ENCODE peak calls at places on chromosomes 2 and 18, in six cellular contexts. N, U, L, D, G and T are unnamed samples.

GRCh38 chr2:237904806-237905599 is 45.6 kb downstream of the RAMP1 start:
- DNase-seq in G (peak; percentile 93), L (peak; percentile 24), D (no peak), N (peak; percentile 88), U (no peak), T (no peak)

GRCh38 chr18:50356036-50356945 is 18.6 kb upstream of the SKA1 start:
- DNase-seq in N (no peak), G (no peak), L (no peak), U (no peak), D (peak; percentile 41), T (no peak)

GRCh38 chr2:25804338-25804737 is 73.9 kb downstream of the ASXL2 start:
- DNase-seq in N (no peak), D (no peak), L (no peak), G (no peak), U (no peak), T (no peak)

GRCh38 chr18:13433685-13434084 is 215.1 kb downstream of the LDLRAD4 start:
- DNase-seq in L (no peak), D (no peak), U (no peak), N (no peak), G (no peak), T (no peak)

GRCh38 chr2:101509498-101510274 is 34.8 kb upstream of the RFX8 start:
- DNase-seq in G (no peak), D (no peak), L (no peak), N (no peak), U (no peak), T (peak; percentile 54)

GRCh38 chr2:6580982-6581381 is 284.7 kb downstream of the CMPK2 start:
- DNase-seq in G (no peak), D (no peak), U (no peak), L (no peak), N (no peak), T (no peak)

GRCh38 chr2:95006661-95007060 is 18.8 kb upstream of the MAL start:
- DNase-seq in L (no peak), U (no peak), N (no peak), D (no peak), G (no peak), T (no peak)

GRCh38 chr18:42338683-42339082 is 383.6 kb downstream of the PIK3C3 start:
- DNase-seq in N (no peak), U (peak; percentile 29), G (no peak), L (no peak), D (peak; percentile 52), T (no peak)

GRCh38 chr2:219104107-219105050 is 43.7 kb upstream of the IHH start:
- DNase-seq in U (no peak), G (no peak), D (peak; percentile 89), L (no peak), N (no peak), T (no peak)

GRCh38 chr2:69242651-69243051 is 144.4 kb downstream of the GFPT1 start:
- DNase-seq in L (no peak), D (no peak), G (no peak), U (peak; percentile 70), N (no peak), T (no peak)

GRCh38 chr18:11035814-11036213 is 113.6 kb downstream of the PIEZO2 start:
- DNase-seq in G (no peak), L (no peak), U (no peak), D (no peak), N (no peak), T (no peak)

GRCh38 chr2:186617186-186617585 is 27.3 kb downstream of the ITGAV start:
- DNase-seq in D (no peak), U (no peak), L (no peak), N (no peak), G (no peak), T (no peak)

GRCh38 chr2:158912122-158912521 is 56.3 kb upstream of the TANC1 start:
- DNase-seq in D (no peak), N (no peak), L (no peak), U (no peak), G (no peak), T (no peak)

GRCh38 chr2:17166506-17166905 is 351.7 kb downstream of the RAD51AP2 start:
- DNase-seq in D (no peak), U (peak; percentile 6), N (no peak), L (no peak), G (no peak), T (no peak)

GRCh38 chr18:67599277-67599676 is 82.8 kb upstream of the DSEL start:
- DNase-seq in U (no peak), N (no peak), L (no peak), D (no peak), G (no peak), T (no peak)

GRCh38 chr2:108349571-108349928 is 28.2 kb upstream of the SULT1C4 start:
- DNase-seq in N (no peak), L (no peak), G (no peak), D (no peak), U (no peak), T (no peak)

GRCh38 chr2:130875935-130876334 is 39.2 kb downstream of the ARHGEF4 start:
- DNase-seq in D (no peak), U (no peak), L (no peak), N (no peak), G (peak; percentile 51), T (no peak)

DNA sequence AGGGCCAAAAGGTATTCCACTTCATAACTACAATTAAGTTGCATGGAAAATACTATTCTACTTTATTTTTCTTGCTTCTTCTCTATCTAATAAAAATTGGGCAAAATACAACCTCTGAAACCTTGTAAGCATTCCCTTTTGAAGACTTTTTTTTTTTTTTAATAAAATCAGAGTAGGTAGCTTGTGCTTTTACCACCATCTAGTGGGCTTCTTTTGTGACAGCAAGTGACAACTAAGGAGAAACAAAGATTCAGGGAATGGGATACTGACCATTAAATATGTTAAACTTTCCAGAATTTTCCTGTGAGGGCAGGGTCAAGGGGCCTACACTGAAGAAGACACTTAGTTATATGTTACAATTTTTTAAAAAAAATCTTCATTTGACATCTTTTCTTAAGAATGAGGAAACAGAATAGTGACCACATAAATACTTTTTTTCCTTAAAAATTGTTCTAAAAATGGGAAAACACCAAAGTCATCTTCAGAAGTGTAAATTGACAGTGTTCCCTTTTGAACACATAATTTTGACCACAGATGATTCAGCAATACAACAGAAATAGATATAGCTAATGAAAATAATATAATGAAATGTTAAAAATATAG is 1183.2 kb upstream of the ACVR2A start:
- DNase-seq in G (no peak), D (peak; percentile 76), U (peak; percentile 52), L (no peak), N (no peak), T (no peak)
- TF ChIP-seq CTCF in G (peak; percentile 35), D (peak; percentile 95), U (peak; percentile 84), L (no peak), N (peak; percentile 55), T (peak; percentile 43)

DNA sequence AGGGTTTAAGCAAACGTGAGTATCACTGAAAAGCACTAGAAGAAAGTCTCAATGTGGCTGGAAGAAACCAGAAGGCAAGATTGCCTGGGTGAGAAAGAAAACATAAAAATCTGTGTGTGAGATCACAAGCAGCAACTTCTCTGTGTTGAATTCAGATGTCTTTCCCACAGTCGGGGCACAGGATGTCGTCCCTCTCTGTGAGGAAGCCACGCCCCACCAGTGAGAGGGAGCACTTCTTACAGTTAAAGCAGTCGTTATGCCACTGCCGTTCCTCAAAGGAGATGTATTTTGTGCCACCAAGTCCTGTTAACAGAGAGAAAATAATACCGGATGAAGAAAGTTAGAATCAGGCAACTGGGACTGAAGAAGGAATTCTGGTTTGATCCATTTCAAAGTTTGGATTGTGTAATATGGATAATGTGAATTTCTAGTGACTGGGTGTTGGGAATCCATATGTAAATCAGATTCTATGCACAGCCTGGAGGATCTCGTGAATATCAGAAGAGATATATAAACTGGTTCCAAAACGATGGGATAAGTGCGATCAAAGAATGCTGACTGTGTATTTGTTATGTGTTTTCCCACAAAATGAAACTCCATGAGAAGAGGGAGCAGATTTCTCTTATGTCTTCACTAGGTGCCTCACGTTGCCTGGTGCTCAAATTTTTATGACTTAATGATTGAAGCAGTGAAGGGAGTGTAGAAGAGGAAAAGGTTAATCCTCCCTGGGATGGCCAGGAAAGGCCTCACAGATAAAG is 24.0 kb downstream of the C2orf49 start:
- DNase-seq in N (no peak), L (no peak), D (no peak), G (no peak), U (no peak), T (no peak)
- H3K36me3 ChIP-seq in N (peaks cover 6% of the 10 kb centered on the region), L (peaks cover 43% of the 10 kb centered on the region), D (peaks cover 3% of the 10 kb centered on the region), G (peaks cover 92% of the 10 kb centered on the region), U (no peaks in the 10 kb centered on the region), T (no peaks in the 10 kb centered on the region)

GRCh38 chr2:104430892-104431291 is 423.0 kb upstream of the POU3F3 start:
- DNase-seq in L (no peak), G (no peak), U (no peak), N (no peak), D (no peak), T (no peak)

GRCh38 chr2:104420953-104421352 is 433.0 kb upstream of the POU3F3 start:
- DNase-seq in U (no peak), N (no peak), L (no peak), G (no peak), D (no peak), T (no peak)

GRCh38 chr2:104429978-104430740 is 423.8 kb upstream of the POU3F3 start:
- DNase-seq in N (no peak), G (no peak), L (no peak), U (no peak), D (no peak), T (no peak)

GRCh38 chr2:104420420-104420819 is 433.5 kb upstream of the POU3F3 start:
- DNase-seq in N (no peak), L (no peak), U (no peak), G (no peak), D (no peak), T (no peak)

DNA sequence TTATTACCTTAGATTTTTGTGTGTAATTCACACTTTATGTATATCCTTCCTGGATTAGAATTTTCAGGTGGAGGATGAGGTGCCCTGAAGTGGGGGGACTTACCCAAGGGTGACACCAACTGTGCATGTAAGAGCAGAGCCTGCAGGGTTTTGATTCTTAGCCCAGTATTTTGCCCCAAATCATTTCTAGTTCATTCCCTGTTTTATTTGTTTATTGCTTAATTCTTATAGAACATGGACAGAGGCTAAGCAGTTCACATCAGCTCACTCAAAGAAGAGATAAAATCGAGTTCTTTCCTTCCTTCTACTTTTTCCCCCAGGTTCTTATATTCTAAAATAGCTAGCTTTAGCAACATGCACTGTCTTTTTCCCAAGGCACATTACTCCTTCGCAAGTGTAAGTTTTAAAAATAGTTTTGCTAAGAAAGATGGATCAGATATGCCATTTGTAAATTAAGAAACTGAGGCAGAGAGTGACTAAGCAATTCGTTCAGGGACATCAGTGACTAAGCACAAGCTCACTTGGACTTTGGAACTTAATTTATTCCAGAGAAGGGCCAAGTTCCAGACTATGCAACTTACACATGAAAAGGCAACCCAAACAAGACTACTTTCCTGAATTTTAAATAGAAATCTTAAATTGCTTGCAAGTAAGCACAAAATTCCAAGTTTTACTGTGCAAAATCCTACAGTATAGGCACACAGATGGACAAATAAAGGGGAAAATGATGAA is 427.9 kb upstream of the POU3F3 start:
- DNase-seq in L (no peak), U (no peak), N (no peak), D (no peak), G (no peak), T (no peak)
- H3K27ac ChIP-seq in L (no peak overlapping the region), U (no peak overlapping the region), N (no peak overlapping the region), D (no peak overlapping the region), G (no peak overlapping the region), T (no peak overlapping the region)

DNA sequence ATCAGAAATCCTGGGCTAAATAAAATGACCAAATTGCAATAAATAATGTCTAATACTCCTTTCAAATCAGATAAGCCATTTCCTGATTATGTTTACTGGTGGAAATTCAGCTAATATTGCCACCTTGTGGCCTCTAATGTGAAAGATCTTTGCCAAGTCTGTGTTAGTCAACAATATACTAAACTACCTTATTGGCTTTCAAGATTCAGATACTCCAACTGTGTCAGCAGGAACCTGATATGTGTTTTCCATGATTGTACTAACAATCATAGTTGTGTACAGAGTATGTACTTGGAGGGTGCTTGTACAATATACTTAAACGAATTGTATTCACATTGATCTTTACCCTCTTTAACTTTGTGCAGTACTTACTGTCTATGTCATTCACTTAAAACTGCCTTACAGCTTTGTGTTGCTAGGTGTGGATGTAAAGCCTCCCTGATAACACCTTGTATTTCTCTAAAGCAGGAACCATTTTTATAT is 75.4 kb upstream of the C2orf15 start:
- DNase-seq in L (no peak), U (peak; percentile 51), D (peak; percentile 62), G (no peak), N (no peak), T (peak; percentile 27)
- TF ChIP-seq CTCF in L (peak; percentile 45), U (peak; percentile 62), D (peak; percentile 74), G (no peak), N (peak; percentile 49), T (peak; percentile 35)